ENCODE peak calls at places on chromosome 12, in four cellular contexts. Y is HCEC 1CT, A is PC-3, V is uterus. S is an unnamed sample.
A peak's percentile ranks its signal among the peaks of the same experiment; 100 is the strongest.

GRCh38 chr12:83664650-83665049 is 977.9 kb downstream of the TMTC2 start:
- DNase-seq in Y (no peak), A (no peak), V (no peak), S (no peak)

GRCh38 chr12:28869197-28869596 is 279.9 kb upstream of the FAR2 start:
- DNase-seq in Y (no peak), A (peak; percentile 100), V (no peak), S (peak; percentile 9)

GRCh38 chr12:69929125-69929524 is 104.1 kb downstream of the MYRFL start:
- DNase-seq in Y (no peak), A (peak; percentile 11), V (no peak), S (no peak)

GRCh38 chr12:124520258-124520657 is 47.2 kb downstream of the NCOR2 start:
- DNase-seq in Y (no peak), A (peak; percentile 87), V (peak; percentile 48), S (no peak)

GRCh38 chr12:86801439-86801838 is 545.2 kb upstream of the MGAT4C start:
- DNase-seq in Y (no peak), A (peak; percentile 67), V (no peak), S (no peak)

GRCh38 chr12:74415633-74416032 is 122.0 kb upstream of the ATXN7L3B start:
- DNase-seq in Y (peak; percentile 20), A (peak; percentile 61), V (no peak), S (peak; percentile 10)

GRCh38 chr12:124685689-124685993 is 118.2 kb upstream of the NCOR2 start:
- DNase-seq in Y (no peak), A (no peak), V (no peak), S (no peak)

GRCh38 chr12:116687888-116688287 is 50.0 kb downstream of the SPRING1 start:
- DNase-seq in Y (peak; percentile 26), A (peak; percentile 42), V (no peak), S (no peak)

GRCh38 chr12:127546721-127547505 is 720.1 kb upstream of the TMEM132C start:
- DNase-seq in Y (no peak), A (no peak), V (no peak), S (no peak)

GRCh38 chr12:10688042-10688441 is 14.2 kb upstream of the STYK1 start:
- DNase-seq in Y (no peak), A (no peak), V (no peak), S (no peak)

GRCh38 chr12:123267335-123267920 is 4.2 kb downstream of the CDK2AP1 start:
- DNase-seq in Y (no peak), A (no peak), V (no peak), S (no peak)

GRCh38 chr12:101455685-101456084 is 19.5 kb upstream of the SPIC start:
- DNase-seq in Y (no peak), A (no peak), V (no peak), S (no peak)

GRCh38 chr12:19499030-19499429 is 59.7 kb downstream of the AEBP2 start:
- DNase-seq in Y (no peak), A (no peak), V (no peak), S (no peak)

GRCh38 chr12:121530600-121531355 is 50.0 kb downstream of the KDM2B start:
- DNase-seq in Y (peak; percentile 45), A (peak; percentile 44), V (peak; percentile 73), S (peak; percentile 26)

GRCh38 chr12:95200128-95200973 is 16.9 kb downstream of the FGD6 start:
- DNase-seq in Y (peak; percentile 28), A (no peak), V (no peak), S (no peak)

GRCh38 chr12:113772505-113773030 is 193.6 kb downstream of the RBM19 start:
- DNase-seq in Y (no peak), A (no peak), V (no peak), S (no peak)

GRCh38 chr12:132405742-132406251 is 76.4 kb upstream of the GALNT9 start:
- DNase-seq in Y (no peak), A (no peak), V (no peak), S (no peak)

GRCh38 chr12:49588761-49589516 is 16.5 kb downstream of the FAM186B start:
- DNase-seq in Y (no peak), A (no peak), V (no peak), S (no peak)

GRCh38 chr12:16473610-16474326 is 126.3 kb downstream of the MGST1 start:
- DNase-seq in Y (peak; percentile 34), A (no peak), V (no peak), S (peak; percentile 39)

GRCh38 chr12:109304485-109304884 is 4.6 kb downstream of the FOXN4 start:
- DNase-seq in Y (no peak), A (no peak), V (no peak), S (no peak)

GRCh38 chr12:74401035-74401434 is 136.6 kb upstream of the ATXN7L3B start:
- DNase-seq in Y (no peak), A (peak; percentile 40), V (no peak), S (no peak)

GRCh38 chr12:10618338-10618987 is 5.1 kb upstream of the MAGOHB start:
- DNase-seq in Y (peak; percentile 91), A (peak; percentile 85), V (no peak), S (peak; percentile 85)

GRCh38 chr12:28974166-28974565 is 174.9 kb upstream of the FAR2 start:
- DNase-seq in Y (peak; percentile 80), A (no peak), V (no peak), S (no peak)

S was measured in HFFc6.